ENCODE peak calls at places on chromosomes 4 and X, in eight cellular contexts. U is SK-N-SH, E is AG04450, L is psoas muscle, C is neural progenitor cell, K is fibroblast of lung, V is coronary artery, S is esophagus muscularis mucosa. Z is an unnamed sample.

GRCh38 chr4:156195914-156196313 is 242.2 kb upstream of the CTSO start:
- DNase-seq in U (no peak), E (no peak), L (no peak), C (no peak), K (no peak), V (no peak), S (no peak), Z (no peak)

GRCh38 chrX:38929966-38930421 is 128.7 kb downstream of the MID1IP1 start:
- DNase-seq in U (no peak), E (peak), L (peak), C (no peak), K (peak), V (no peak), S (no peak), Z (peak)

GRCh38 chr4:170090667-170091052 is 904 bp upstream of the AADAT start:
- DNase-seq in U (peak), E (no peak), L (no peak), C (no peak), K (no peak), V (no peak), S (no peak), Z (no peak)

GRCh38 chr4:119025440-119025839 is 110.2 kb upstream of the MYOZ2 start:
- DNase-seq in U (no peak), E (no peak), L (peak), C (no peak), K (peak), V (no peak), S (no peak), Z (peak)

GRCh38 chr4:74886490-74886889 is 46.4 kb upstream of the PARM1 start:
- DNase-seq in U (no peak), E (no peak), L (no peak), C (no peak), K (peak), V (no peak), S (no peak), Z (no peak)

GRCh38 chrX:150770623-150771022 is 77.4 kb downstream of the MTMR1 start:
- DNase-seq in U (no peak), E (no peak), L (no peak), C (no peak), K (no peak), V (no peak), S (no peak), Z (no peak)

GRCh38 chr4:153120235-153120634 is 84.0 kb upstream of the TRIM2 start:
- DNase-seq in U (no peak), E (no peak), L (no peak), C (no peak), K (no peak), V (no peak), S (no peak), Z (no peak)

GRCh38 chr4:144582105-144582850 is 63.7 kb upstream of the HHIP start:
- DNase-seq in U (no peak), E (no peak), L (no peak), C (no peak), K (no peak), V (no peak), S (no peak), Z (peak)

GRCh38 chr4:73481356-73481755 is at the start of gene AFM:
- DNase-seq in U (no peak), E (no peak), L (no peak), C (no peak), K (no peak), V (no peak), S (no peak), Z (no peak)

GRCh38 chrX:30931920-30932319 is 42.9 kb upstream of the TAB3 start:
- DNase-seq in U (no peak), E (no peak), L (no peak), C (no peak), K (no peak), V (no peak), S (no peak), Z (no peak)

GRCh38 chrX:30930679-30931078 is 41.6 kb upstream of the TAB3 start:
- DNase-seq in U (no peak), E (no peak), L (no peak), C (no peak), K (no peak), V (no peak), S (no peak), Z (no peak)

GRCh38 chrX:30939928-30940327 is 50.9 kb upstream of the TAB3 start:
- DNase-seq in U (no peak), E (no peak), L (no peak), C (no peak), K (no peak), V (no peak), S (no peak), Z (no peak)

GRCh38 chrX:30938295-30938694 is 49.2 kb upstream of the TAB3 start:
- DNase-seq in U (no peak), E (no peak), L (no peak), C (no peak), K (no peak), V (no peak), S (no peak), Z (no peak)

GRCh38 chrX:30935985-30936384 is 46.9 kb upstream of the TAB3 start:
- DNase-seq in U (peak), E (no peak), L (no peak), C (peak), K (peak), V (no peak), S (no peak), Z (peak)
- TF ChIP-seq CTCF in U (peak), E (peak), L (no peak), C (peak), K (no peak), V (no peak), S (no peak), Z (peak)

DNA sequence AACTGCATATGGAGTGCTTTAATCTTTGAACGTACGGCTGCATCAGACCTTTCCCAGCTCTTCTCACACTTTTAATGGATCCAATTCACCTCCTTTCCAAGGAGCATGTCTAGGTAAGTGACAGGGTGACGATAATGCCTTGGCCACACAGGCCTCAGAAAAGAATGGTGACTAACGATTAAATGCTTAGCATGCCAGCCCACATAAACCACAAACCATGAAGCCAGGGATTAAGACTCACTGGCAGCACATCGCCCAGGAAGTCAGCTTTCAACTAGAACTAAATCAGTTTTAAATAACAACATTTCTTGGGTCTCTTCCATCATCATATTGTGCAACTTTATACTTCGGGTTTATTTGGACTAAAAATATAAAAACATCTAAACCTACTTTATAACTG is 28.7 kb downstream of the INPP4B start:
- DNase-seq in U (no peak), E (peak), L (no peak), C (peak), K (peak), V (no peak), S (no peak), Z (peak)
- H3K27ac ChIP-seq in U (peak), E (peak), L (peak), C (no peak), K (peak), V (peak), S (no peak), Z (peak)

GRCh38 chr4:8110071-8110986 is 48.3 kb downstream of the ABLIM2 start:
- DNase-seq in U (no peak), E (no peak), L (peak), C (peak), K (no peak), V (no peak), S (no peak), Z (no peak)
- TF ChIP-seq CTCF in U (no peak), E (peak), L (no peak), C (peak), K (no peak), V (no peak), S (no peak), Z (peak)

GRCh38 chr4:128571747-128572146 is 237.8 kb upstream of the JADE1 start:
- DNase-seq in U (no peak), E (peak), L (no peak), C (no peak), K (peak), V (no peak), S (no peak), Z (peak)
- H3K27ac ChIP-seq in U (peak), E (no peak), L (peak), C (no peak), K (peak), V (peak), S (peak), Z (peak)

DNA sequence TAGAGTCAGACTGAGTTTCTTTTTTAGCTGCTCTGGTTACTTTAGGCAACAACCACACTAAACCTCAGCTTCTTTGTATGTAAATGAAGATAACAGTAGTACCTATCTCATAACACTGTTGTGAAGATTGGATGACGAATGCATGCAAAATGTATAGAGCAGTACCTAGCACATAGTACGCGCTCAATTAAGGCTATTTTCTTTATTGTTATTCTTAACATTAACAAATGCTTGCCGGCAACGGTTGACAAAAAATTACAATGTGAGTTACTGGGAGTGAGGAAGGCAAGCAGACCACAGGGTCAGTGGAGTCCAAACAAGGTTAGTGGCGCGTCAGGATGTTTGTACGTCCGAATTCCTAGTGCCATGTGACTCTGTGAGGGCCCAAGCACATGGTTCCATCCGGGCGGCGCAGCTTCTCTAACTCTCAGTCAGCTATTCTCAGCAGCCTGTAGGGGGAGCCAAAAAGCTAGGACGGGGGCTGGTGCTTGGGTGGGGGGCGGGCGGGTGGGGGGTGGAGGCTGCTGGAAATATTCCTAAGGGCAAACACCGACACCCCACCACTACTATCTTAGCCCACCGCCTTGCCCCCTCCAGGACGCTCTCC is 795 bp upstream of the NALF2 start:
- DNase-seq in U (peak), E (no peak), L (no peak), C (no peak), K (peak), V (no peak), S (no peak), Z (no peak)
- TF ChIP-seq CTCF in U (peak), E (no peak), L (no peak), C (peak), K (no peak), V (no peak), S (no peak), Z (peak)

DNA sequence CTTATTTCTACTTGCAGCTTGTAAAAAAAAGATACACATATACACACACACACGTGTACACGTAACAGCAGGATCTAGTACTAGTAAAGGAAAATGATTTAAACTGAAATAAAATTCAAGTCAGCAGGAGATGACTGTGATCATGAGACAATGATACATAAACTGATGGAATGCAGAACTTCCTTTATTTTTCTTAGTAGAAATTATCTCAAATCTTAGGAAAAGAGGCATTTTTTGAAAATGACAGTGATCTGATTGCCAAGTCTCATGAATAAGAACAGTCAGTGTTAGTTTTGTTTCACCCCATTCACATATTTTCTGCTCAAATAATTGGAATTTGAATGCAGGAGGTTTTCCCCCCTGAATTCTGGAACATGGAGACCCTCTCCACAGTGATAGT is 11.2 kb downstream of the APBB2 start:
- DNase-seq in U (no peak), E (no peak), L (no peak), C (no peak), K (peak), V (no peak), S (no peak), Z (no peak)
- H3K27ac ChIP-seq in U (peak), E (peak), L (no peak), C (no peak), K (peak), V (peak), S (peak), Z (peak)

DNA sequence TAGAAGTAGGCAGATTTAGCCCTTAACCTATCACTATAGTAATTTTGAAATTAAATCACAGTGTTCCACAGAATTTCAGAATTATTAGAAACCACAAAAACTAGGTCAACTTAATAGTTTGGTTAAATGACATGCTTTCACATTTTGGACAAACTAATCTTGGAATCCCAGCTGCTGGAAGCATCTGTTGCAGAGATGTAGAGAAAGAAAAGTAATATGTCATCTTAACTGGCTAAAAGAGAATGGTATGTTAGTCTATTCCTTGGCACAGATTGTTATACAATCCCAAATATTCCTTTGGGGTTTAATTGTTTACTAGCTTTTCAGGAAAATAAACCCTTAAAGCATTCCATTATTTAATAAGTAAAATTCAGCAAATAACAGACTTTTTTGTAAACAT is 519.9 kb downstream of the IL15 start:
- DNase-seq in U (no peak), E (no peak), L (no peak), C (no peak), K (no peak), V (no peak), S (no peak), Z (no peak)
- TF ChIP-seq CTCF in U (no peak), E (no peak), L (no peak), C (no peak), K (no peak), V (no peak), S (no peak), Z (no peak)

Z was measured in brain microvascular endothelial cell.